ENCODE peak calls at places on chromosomes 13 and 19, in six cellular contexts. One of them, this sample, is unnamed.

GRCh38 chr19:29662604-29663404 is 2.5 kb upstream of the PLEKHF1 start:
- DNase-seq in HepG2: no peak
- DNase-seq in K562: peak; percentile 46
- DNase-seq in SK-N-SH: no peak
- DNase-seq in H1: no peak
- DNase-seq in GM12878: no peak
- DNase-seq in this sample: no peak

GRCh38 chr19:49150944-49151243 is 4.3 kb downstream of the HRC start:
- DNase-seq in HepG2: no peak
- DNase-seq in GM12878: no peak
- DNase-seq in SK-N-SH: no peak
- DNase-seq in K562: no peak
- DNase-seq in H1: no peak
- DNase-seq in this sample: no peak

GRCh38 chr13:86559915-86560314 is 760.7 kb upstream of the SLITRK6 start:
- DNase-seq in K562: no peak
- DNase-seq in SK-N-SH: no peak
- DNase-seq in HepG2: no peak
- DNase-seq in GM12878: no peak
- DNase-seq in H1: no peak
- DNase-seq in this sample: no peak

GRCh38 chr19:46402725-46403124 is 10.6 kb downstream of the CCDC8 start:
- DNase-seq in H1: no peak
- DNase-seq in HepG2: no peak
- DNase-seq in K562: no peak
- DNase-seq in SK-N-SH: no peak
- DNase-seq in GM12878: no peak
- DNase-seq in this sample: no peak

GRCh38 chr13:31982540-31982939 is 49.0 kb upstream of the FRY start:
- DNase-seq in K562: no peak
- DNase-seq in H1: no peak
- DNase-seq in GM12878: no peak
- DNase-seq in SK-N-SH: peak; percentile 54
- DNase-seq in HepG2: peak; percentile 67
- DNase-seq in this sample: peak; percentile 85

GRCh38 chr19:38735257-38735686 is 9.0 kb downstream of the CAPN12 start:
- DNase-seq in SK-N-SH: peak; percentile 81
- DNase-seq in HepG2: no peak
- DNase-seq in GM12878: no peak
- DNase-seq in K562: peak; percentile 63
- DNase-seq in H1: no peak
- DNase-seq in this sample: no peak

GRCh38 chr13:40961826-40962225 is 57.3 kb downstream of the ELF1 start:
- DNase-seq in HepG2: no peak
- DNase-seq in H1: no peak
- DNase-seq in SK-N-SH: no peak
- DNase-seq in K562: no peak
- DNase-seq in GM12878: no peak
- DNase-seq in this sample: no peak

GRCh38 chr13:73607489-73608156 is 526.6 kb downstream of the KLF12 start:
- DNase-seq in SK-N-SH: no peak
- DNase-seq in HepG2: peak; percentile 24
- DNase-seq in GM12878: no peak
- DNase-seq in H1: no peak
- DNase-seq in K562: no peak
- DNase-seq in this sample: no peak

GRCh38 chr13:30847697-30848307 is 58.3 kb upstream of the MEDAG start:
- DNase-seq in GM12878: peak; percentile 40
- DNase-seq in H1: no peak
- DNase-seq in SK-N-SH: no peak
- DNase-seq in HepG2: no peak
- DNase-seq in K562: no peak
- DNase-seq in this sample: no peak

GRCh38 chr13:41563501-41564001 is 106.2 kb downstream of the RGCC start:
- DNase-seq in HepG2: peak; percentile 57
- DNase-seq in K562: no peak
- DNase-seq in GM12878: no peak
- DNase-seq in SK-N-SH: no peak
- DNase-seq in H1: no peak
- DNase-seq in this sample: no peak

GRCh38 chr13:72313546-72313945 is 413.9 kb downstream of the MZT1 start:
- DNase-seq in GM12878: no peak
- DNase-seq in H1: no peak
- DNase-seq in HepG2: no peak
- DNase-seq in SK-N-SH: no peak
- DNase-seq in K562: no peak
- DNase-seq in this sample: no peak

GRCh38 chr13:43036386-43037220 is 13.2 kb downstream of the DNAJC15 start:
- DNase-seq in HepG2: no peak
- DNase-seq in SK-N-SH: no peak
- DNase-seq in H1: no peak
- DNase-seq in GM12878: no peak
- DNase-seq in K562: no peak
- DNase-seq in this sample: no peak

GRCh38 chr13:107301724-107302374 is 733.9 kb upstream of the ARGLU1 start:
- DNase-seq in H1: no peak
- DNase-seq in K562: no peak
- DNase-seq in HepG2: no peak
- DNase-seq in GM12878: no peak
- DNase-seq in SK-N-SH: no peak
- DNase-seq in this sample: no peak

GRCh38 chr13:96089749-96090239 is at the start of gene HS6ST3:
- DNase-seq in GM12878: no peak
- DNase-seq in SK-N-SH: peak; percentile 79
- DNase-seq in K562: no peak
- DNase-seq in HepG2: no peak
- DNase-seq in H1: peak; percentile 38
- DNase-seq in this sample: no peak

GRCh38 chr19:47644199-47644598 is 35.3 kb downstream of the BICRA start:
- DNase-seq in GM12878: no peak
- DNase-seq in H1: no peak
- DNase-seq in SK-N-SH: no peak
- DNase-seq in K562: no peak
- DNase-seq in HepG2: no peak
- DNase-seq in this sample: no peak
- TF ChIP-seq CTCF in GM12878: no peak
- TF ChIP-seq CTCF in H1: no peak
- TF ChIP-seq CTCF in SK-N-SH: no peak
- TF ChIP-seq CTCF in K562: no peak
- TF ChIP-seq CTCF in HepG2: no peak
- TF ChIP-seq CTCF in this sample: no peak

DNA sequence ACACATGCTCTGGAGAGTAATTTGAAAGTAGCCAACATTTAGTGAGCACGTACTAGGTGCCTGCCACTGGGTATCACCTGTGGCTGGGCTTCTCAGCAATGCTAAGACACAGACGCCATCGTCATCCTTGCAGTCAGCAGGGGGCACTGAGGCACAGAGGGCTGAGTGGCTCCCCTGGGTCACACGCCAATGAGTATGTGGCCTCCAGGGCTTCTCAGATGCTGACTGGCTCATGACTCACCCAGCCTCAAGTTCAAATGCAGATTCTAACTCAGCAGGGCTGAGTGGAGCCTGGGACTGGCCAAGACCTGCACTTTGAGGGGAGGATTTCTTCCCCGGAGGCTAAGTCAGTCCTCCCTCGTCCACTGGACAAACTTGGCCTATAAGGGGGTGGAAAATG is 115.1 kb upstream of the CACNA1A start:
- DNase-seq in K562: no peak
- DNase-seq in SK-N-SH: no peak
- DNase-seq in H1: peak; percentile 80
- DNase-seq in GM12878: no peak
- DNase-seq in HepG2: no peak
- DNase-seq in this sample: no peak
- TF ChIP-seq GABPA in K562: no peak
- TF ChIP-seq GABPA in SK-N-SH: no peak
- TF ChIP-seq GABPA in H1: no peak
- TF ChIP-seq GABPA in GM12878: no peak
- TF ChIP-seq GABPA in HepG2: no peak
- TF ChIP-seq GABPA in this sample: no peak

GRCh38 chr19:8149261-8150094 is at the start of gene FBN3:
- DNase-seq in HepG2: no peak
- DNase-seq in H1: no peak
- DNase-seq in SK-N-SH: peak; percentile 73
- DNase-seq in K562: peak; percentile 49
- DNase-seq in GM12878: no peak
- DNase-seq in this sample: no peak
- H3K4me3 ChIP-seq in HepG2: peak within 1 kb of the TSS; percentile 64
- H3K4me3 ChIP-seq in H1: peak within 1 kb of the TSS; percentile 62
- H3K4me3 ChIP-seq in SK-N-SH: peak within 1 kb of the TSS; percentile 19
- H3K4me3 ChIP-seq in K562: no peak within 1 kb of the TSS
- H3K4me3 ChIP-seq in GM12878: no peak within 1 kb of the TSS
- H3K4me3 ChIP-seq in this sample: no peak within 1 kb of the TSS

DNA sequence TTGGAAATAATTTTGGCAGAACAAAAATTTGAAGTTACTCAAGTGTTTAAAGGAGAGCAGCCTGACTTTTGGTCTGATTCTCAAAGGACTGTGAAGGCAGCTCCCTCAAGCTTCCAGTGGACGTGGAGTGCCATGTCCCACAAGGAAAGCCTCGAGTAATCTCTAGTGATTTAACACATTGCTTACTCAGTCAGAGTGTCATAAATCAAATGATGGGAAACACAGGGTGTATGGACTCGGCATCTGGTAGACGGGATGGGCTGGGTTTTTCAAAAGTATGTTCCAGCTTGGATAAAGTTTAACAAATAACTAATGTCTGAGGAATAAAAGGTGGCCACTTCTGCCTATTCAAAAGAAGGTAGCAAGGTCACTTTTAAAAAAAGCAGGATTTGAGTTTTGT is 32.6 kb downstream of the ANKRD10 start:
- DNase-seq in GM12878: no peak
- DNase-seq in K562: no peak
- DNase-seq in H1: no peak
- DNase-seq in SK-N-SH: no peak
- DNase-seq in HepG2: no peak
- DNase-seq in this sample: no peak
- TF ChIP-seq CTCF in GM12878: no peak
- TF ChIP-seq CTCF in K562: no peak
- TF ChIP-seq CTCF in H1: no peak
- TF ChIP-seq CTCF in SK-N-SH: no peak
- TF ChIP-seq CTCF in HepG2: no peak
- TF ChIP-seq CTCF in this sample: no peak